ENCODE peak calls at places on chromosome 11, in five cellular contexts. One of them, this sample, is unnamed.

GRCh38 chr11:119912214-119912613 is 183.2 kb upstream of the NECTIN1 start:
- DNase-seq in D721Med: no peak
- DNase-seq in lower lobe of right lung: no peak
- DNase-seq in heart left ventricle: no peak
- DNase-seq in prostate gland: no peak
- DNase-seq in this sample: no peak

GRCh38 chr11:68780829-68781228 is 29.5 kb upstream of the TESMIN start:
- DNase-seq in prostate gland: no peak
- DNase-seq in heart left ventricle: peak
- DNase-seq in D721Med: no peak
- DNase-seq in lower lobe of right lung: peak
- DNase-seq in this sample: no peak

GRCh38 chr11:119754656-119755350 is 25.8 kb upstream of the NECTIN1 start:
- DNase-seq in heart left ventricle: no peak
- DNase-seq in D721Med: no peak
- DNase-seq in lower lobe of right lung: no peak
- DNase-seq in prostate gland: no peak
- DNase-seq in this sample: no peak

GRCh38 chr11:12599408-12600143 is 74.6 kb upstream of the TEAD1 start:
- DNase-seq in heart left ventricle: peak
- DNase-seq in lower lobe of right lung: peak
- DNase-seq in D721Med: no peak
- DNase-seq in prostate gland: peak
- DNase-seq in this sample: peak

GRCh38 chr11:44065851-44066731 is at the start of gene ACCS:
- DNase-seq in lower lobe of right lung: peak
- DNase-seq in heart left ventricle: peak
- DNase-seq in prostate gland: peak
- DNase-seq in D721Med: no peak
- DNase-seq in this sample: peak

GRCh38 chr11:68809506-68809905 is 32.2 kb downstream of the CPT1A start:
- DNase-seq in D721Med: no peak
- DNase-seq in heart left ventricle: no peak
- DNase-seq in lower lobe of right lung: no peak
- DNase-seq in prostate gland: no peak
- DNase-seq in this sample: no peak

GRCh38 chr11:75625970-75626691 is 42.7 kb downstream of the MAP6 start:
- DNase-seq in D721Med: no peak
- DNase-seq in lower lobe of right lung: peak
- DNase-seq in prostate gland: no peak
- DNase-seq in heart left ventricle: no peak
- DNase-seq in this sample: no peak

GRCh38 chr11:118201966-118202365 is 22.8 kb downstream of the JAML start:
- DNase-seq in lower lobe of right lung: no peak
- DNase-seq in D721Med: no peak
- DNase-seq in prostate gland: no peak
- DNase-seq in heart left ventricle: no peak
- DNase-seq in this sample: no peak

GRCh38 chr11:102254047-102254446 is 63.2 kb upstream of the BIRC3 start:
- DNase-seq in lower lobe of right lung: no peak
- DNase-seq in prostate gland: no peak
- DNase-seq in heart left ventricle: no peak
- DNase-seq in D721Med: no peak
- DNase-seq in this sample: no peak

GRCh38 chr11:20310137-20310536 is 53.4 kb upstream of the HTATIP2 start:
- DNase-seq in lower lobe of right lung: no peak
- DNase-seq in prostate gland: no peak
- DNase-seq in D721Med: no peak
- DNase-seq in heart left ventricle: no peak
- DNase-seq in this sample: no peak

GRCh38 chr11:79087238-79087956 is 353.4 kb downstream of the TENM4 start:
- DNase-seq in prostate gland: peak
- DNase-seq in heart left ventricle: no peak
- DNase-seq in D721Med: no peak
- DNase-seq in lower lobe of right lung: no peak
- DNase-seq in this sample: no peak

GRCh38 chr11:18455686-18456372 is at the start of gene LDHAL6A:
- DNase-seq in prostate gland: no peak
- DNase-seq in D721Med: peak
- DNase-seq in heart left ventricle: no peak
- DNase-seq in lower lobe of right lung: no peak
- DNase-seq in this sample: peak

GRCh38 chr11:30244255-30244654 is 13.4 kb downstream of the FSHB start:
- DNase-seq in D721Med: no peak
- DNase-seq in prostate gland: no peak
- DNase-seq in lower lobe of right lung: no peak
- DNase-seq in heart left ventricle: no peak
- DNase-seq in this sample: no peak

GRCh38 chr11:23336961-23337360 is 476.7 kb upstream of the CCDC179 start:
- DNase-seq in heart left ventricle: no peak
- DNase-seq in prostate gland: no peak
- DNase-seq in lower lobe of right lung: no peak
- DNase-seq in D721Med: no peak
- DNase-seq in this sample: no peak

GRCh38 chr11:17568944-17569343 is 21.9 kb downstream of the OTOG start:
- DNase-seq in lower lobe of right lung: no peak
- DNase-seq in prostate gland: no peak
- DNase-seq in D721Med: no peak
- DNase-seq in heart left ventricle: no peak
- DNase-seq in this sample: no peak

GRCh38 chr11:74809820-74810219 is 61.2 kb downstream of the RNF169 start:
- DNase-seq in heart left ventricle: no peak
- DNase-seq in D721Med: no peak
- DNase-seq in prostate gland: no peak
- DNase-seq in lower lobe of right lung: no peak
- DNase-seq in this sample: no peak

GRCh38 chr11:127002669-127003259 is 2.2 kb upstream of the KIRREL3 start:
- DNase-seq in heart left ventricle: no peak
- DNase-seq in prostate gland: no peak
- DNase-seq in D721Med: no peak
- DNase-seq in lower lobe of right lung: no peak
- DNase-seq in this sample: no peak

GRCh38 chr11:11782532-11783110 is 59.2 kb upstream of the USP47 start:
- DNase-seq in D721Med: no peak
- DNase-seq in heart left ventricle: no peak
- DNase-seq in prostate gland: peak
- DNase-seq in lower lobe of right lung: peak
- DNase-seq in this sample: no peak

GRCh38 chr11:35029979-35030378 is 109.0 kb upstream of the CD44 start:
- DNase-seq in lower lobe of right lung: no peak
- DNase-seq in heart left ventricle: no peak
- DNase-seq in prostate gland: no peak
- DNase-seq in D721Med: no peak
- DNase-seq in this sample: no peak

GRCh38 chr11:61114913-61115312 is 12.6 kb downstream of the CD5 start:
- DNase-seq in lower lobe of right lung: no peak
- DNase-seq in heart left ventricle: no peak
- DNase-seq in D721Med: no peak
- DNase-seq in prostate gland: no peak
- DNase-seq in this sample: no peak

GRCh38 chr11:27282806-27283205 is 80.2 kb downstream of the CCDC34 start:
- DNase-seq in prostate gland: no peak
- DNase-seq in lower lobe of right lung: no peak
- DNase-seq in D721Med: no peak
- DNase-seq in heart left ventricle: peak
- DNase-seq in this sample: no peak

GRCh38 chr11:110763249-110764011 is 51.2 kb upstream of the ARHGAP20 start:
- DNase-seq in prostate gland: peak
- DNase-seq in heart left ventricle: no peak
- DNase-seq in lower lobe of right lung: no peak
- DNase-seq in D721Med: no peak
- DNase-seq in this sample: peak

GRCh38 chr11:130873766-130874165 is 42.5 kb downstream of the SNX19 start:
- DNase-seq in prostate gland: no peak
- DNase-seq in lower lobe of right lung: no peak
- DNase-seq in heart left ventricle: no peak
- DNase-seq in D721Med: no peak
- DNase-seq in this sample: no peak

GRCh38 chr11:49202287-49202976 is 6.0 kb downstream of the FOLH1 start:
- DNase-seq in lower lobe of right lung: no peak
- DNase-seq in D721Med: no peak
- DNase-seq in heart left ventricle: no peak
- DNase-seq in prostate gland: no peak
- DNase-seq in this sample: no peak

GRCh38 chr11:129075757-129076156 is 116.4 kb downstream of the ARHGAP32 start:
- DNase-seq in heart left ventricle: no peak
- DNase-seq in prostate gland: no peak
- DNase-seq in D721Med: no peak
- DNase-seq in lower lobe of right lung: no peak
- DNase-seq in this sample: no peak

GRCh38 chr11:6418958-6419611 is at the start of gene APBB1:
- DNase-seq in heart left ventricle: peak
- DNase-seq in prostate gland: peak
- DNase-seq in D721Med: peak
- DNase-seq in lower lobe of right lung: peak
- DNase-seq in this sample: no peak
- TF ChIP-seq CTCF in heart left ventricle: peak
- TF ChIP-seq CTCF in prostate gland: peak
- TF ChIP-seq CTCF in D721Med: no peak
- TF ChIP-seq CTCF in lower lobe of right lung: no peak
- TF ChIP-seq CTCF in this sample: no peak

GRCh38 chr11:62353841-62354240 is 16.6 kb downstream of the ASRGL1 start:
- DNase-seq in heart left ventricle: no peak
- DNase-seq in prostate gland: peak
- DNase-seq in lower lobe of right lung: no peak
- DNase-seq in D721Med: no peak
- DNase-seq in this sample: no peak
- TF ChIP-seq CTCF in heart left ventricle: no peak
- TF ChIP-seq CTCF in prostate gland: no peak
- TF ChIP-seq CTCF in lower lobe of right lung: no peak
- TF ChIP-seq CTCF in D721Med: no peak
- TF ChIP-seq CTCF in this sample: no peak

DNA sequence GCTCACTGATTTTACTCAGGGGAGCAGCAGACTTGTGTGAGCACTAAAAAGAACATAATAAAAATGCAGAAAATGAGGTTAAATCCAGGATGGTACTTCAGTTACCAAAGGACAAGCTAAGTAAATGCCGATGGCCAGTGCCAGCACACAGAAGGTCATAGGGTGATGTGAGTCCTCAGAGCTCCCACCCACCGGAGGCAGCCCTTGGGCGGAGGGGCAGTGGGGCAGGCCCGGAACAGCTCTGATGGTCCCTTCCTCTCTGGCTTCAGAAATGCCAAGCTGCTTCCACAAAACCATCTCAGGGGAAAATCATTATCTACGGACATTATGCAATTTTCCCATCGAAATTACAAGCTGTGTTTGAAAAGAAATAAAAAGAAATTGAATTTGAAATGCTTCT is 124.5 kb downstream of the RRAS2 start:
- DNase-seq in D721Med: no peak
- DNase-seq in heart left ventricle: no peak
- DNase-seq in lower lobe of right lung: no peak
- DNase-seq in prostate gland: no peak
- DNase-seq in this sample: no peak
- TF ChIP-seq CTCF in D721Med: no peak
- TF ChIP-seq CTCF in heart left ventricle: no peak
- TF ChIP-seq CTCF in lower lobe of right lung: no peak
- TF ChIP-seq CTCF in prostate gland: no peak
- TF ChIP-seq CTCF in this sample: no peak

DNA sequence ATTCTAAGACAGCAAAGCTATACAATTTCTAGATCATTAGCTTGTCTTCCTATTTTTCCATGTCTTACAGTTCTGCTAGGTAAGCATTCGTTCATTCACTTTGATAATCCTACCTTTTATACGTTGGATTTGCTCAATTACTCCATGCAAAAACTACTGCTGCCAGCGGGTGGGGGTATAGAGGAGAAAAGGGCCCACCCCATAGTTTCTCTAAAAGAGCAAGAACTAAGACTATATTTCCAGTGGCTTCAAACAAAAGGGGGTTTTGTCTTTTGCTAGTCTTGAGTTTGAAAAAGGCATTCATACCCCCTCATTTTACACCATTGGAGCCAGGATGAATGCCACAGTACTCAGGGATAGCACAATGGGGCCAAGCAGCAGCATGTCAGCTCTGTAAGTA is 155.7 kb downstream of the WT1 start:
- DNase-seq in lower lobe of right lung: no peak
- DNase-seq in D721Med: no peak
- DNase-seq in prostate gland: no peak
- DNase-seq in heart left ventricle: no peak
- DNase-seq in this sample: no peak
- TF ChIP-seq CTCF in lower lobe of right lung: no peak
- TF ChIP-seq CTCF in D721Med: peak
- TF ChIP-seq CTCF in prostate gland: no peak
- TF ChIP-seq CTCF in heart left ventricle: no peak
- TF ChIP-seq CTCF in this sample: no peak

DNA sequence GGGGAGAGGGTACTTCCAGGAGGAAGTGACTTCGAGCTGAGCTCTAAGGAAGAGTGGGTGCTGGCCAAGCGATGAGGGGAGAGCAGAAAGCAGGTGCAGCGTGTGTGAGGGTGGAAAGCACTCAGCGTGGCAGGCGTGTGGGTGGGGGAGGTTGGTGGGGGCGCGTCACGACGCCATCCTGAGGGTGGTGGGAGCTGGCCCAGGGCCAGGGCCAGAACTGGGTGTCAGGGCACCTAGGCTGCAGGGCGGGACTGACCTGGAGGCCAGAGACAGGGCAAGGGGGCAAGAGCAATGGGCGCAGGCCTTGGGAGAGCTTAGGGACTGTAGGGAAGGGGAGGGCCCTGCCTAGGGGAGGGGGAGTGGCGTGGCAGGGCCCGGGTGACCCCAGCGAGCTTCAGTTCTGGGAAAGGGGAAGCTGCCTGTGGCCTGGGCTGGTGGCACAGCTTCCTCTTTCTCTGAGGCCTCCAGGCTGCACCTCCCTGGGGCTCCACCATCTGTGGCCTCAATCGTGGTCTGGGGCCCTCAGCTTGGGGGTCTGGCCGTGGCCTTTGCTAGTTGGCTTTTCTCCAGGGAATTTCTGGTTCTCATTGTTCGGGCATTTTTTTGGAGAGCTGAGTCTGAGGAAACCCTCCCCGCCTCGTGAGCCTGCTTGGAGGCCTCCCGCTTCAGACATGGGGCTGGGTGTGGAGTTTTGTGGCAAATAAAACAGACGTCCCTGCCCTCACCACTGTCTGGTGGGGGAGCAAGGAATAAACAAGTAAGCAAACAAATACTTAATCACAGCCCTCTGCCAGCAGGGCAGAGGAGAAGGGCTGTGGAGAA is 8.9 kb downstream of the RELT start:
- DNase-seq in lower lobe of right lung: peak
- DNase-seq in D721Med: no peak
- DNase-seq in heart left ventricle: peak
- DNase-seq in prostate gland: no peak
- DNase-seq in this sample: peak
- TF ChIP-seq CTCF in lower lobe of right lung: no peak
- TF ChIP-seq CTCF in D721Med: no peak
- TF ChIP-seq CTCF in heart left ventricle: no peak
- TF ChIP-seq CTCF in prostate gland: no peak
- TF ChIP-seq CTCF in this sample: no peak

This sample was measured in left lung.